ENCODE peak calls at places on chromosomes 6 and 20, in four cellular contexts. U is adrenal gland, G is HepG2, B is ovary. F is an unnamed sample.

GRCh38 chr6:19150307-19150706 is 686.9 kb upstream of the ID4 start:
- DNase-seq in U (no peak), G (no peak), B (no peak), F (no peak)

GRCh38 chr20:23019403-23019802 is 15.7 kb upstream of the SSTR4 start:
- DNase-seq in U (no peak), G (no peak), B (no peak), F (no peak)

GRCh38 chr6:112017169-112017568 is 36.7 kb upstream of the CCN6 start:
- DNase-seq in U (no peak), G (no peak), B (no peak), F (no peak)

GRCh38 chr6:5898102-5898501 is 108.6 kb downstream of the NRN1 start:
- DNase-seq in U (no peak), G (no peak), B (no peak), F (no peak)

GRCh38 chr6:26401987-26402658 is at the start of gene BTN3A1:
- DNase-seq in U (peak), G (peak), B (peak), F (peak)

GRCh38 chr6:159359581-159360264 is 190.5 kb downstream of the FNDC1 start:
- DNase-seq in U (no peak), G (no peak), B (no peak), F (no peak)

GRCh38 chr6:88870728-88871330 is 92.6 kb downstream of the RNGTT start:
- DNase-seq in U (peak), G (peak), B (peak), F (no peak)

GRCh38 chr6:7108196-7108963 is 619 bp downstream of the RREB1 start:
- DNase-seq in U (peak), G (peak), B (peak), F (peak)

GRCh38 chr6:71164890-71165289 is 123.7 kb upstream of the OGFRL1 start:
- DNase-seq in U (no peak), G (no peak), B (no peak), F (no peak)

GRCh38 chr20:33684533-33685327 is 1.5 kb downstream of the E2F1 start:
- DNase-seq in U (no peak), G (no peak), B (peak), F (no peak)

GRCh38 chr6:35034411-35035171 is 106.5 kb downstream of the TCP11 start:
- DNase-seq in U (peak), G (no peak), B (no peak), F (no peak)

GRCh38 chr6:165439928-165440554 is 130.6 kb upstream of the C6orf118 start:
- DNase-seq in U (no peak), G (peak), B (no peak), F (no peak)

GRCh38 chr20:31684153-31685003 is 38.3 kb downstream of the BCL2L1 start:
- DNase-seq in U (no peak), G (no peak), B (no peak), F (peak)

GRCh38 chr6:10564975-10565374 is 43.8 kb downstream of the GCNT2 start:
- DNase-seq in U (no peak), G (no peak), B (no peak), F (no peak)

GRCh38 chr20:5168582-5169396 is 42.0 kb downstream of the CDS2 start:
- DNase-seq in U (peak), G (no peak), B (peak), F (no peak)

GRCh38 chr20:19519461-19519860 is 238.6 kb upstream of the RIN2 start:
- DNase-seq in U (no peak), G (no peak), B (no peak), F (no peak)

GRCh38 chr6:161067749-161068148 is 76.2 kb downstream of the MAP3K4 start:
- DNase-seq in U (no peak), G (no peak), B (no peak), F (no peak)

GRCh38 chr20:64183313-64183712 is 19.1 kb downstream of the MYT1 start:
- DNase-seq in U (no peak), G (no peak), B (no peak), F (no peak)

GRCh38 chr6:39075010-39075738 is 26.6 kb downstream of the GLP1R start:
- DNase-seq in U (peak), G (no peak), B (no peak), F (no peak)

GRCh38 chr6:109059591-109060021 is 35.0 kb downstream of the SESN1 start:
- DNase-seq in U (no peak), G (no peak), B (no peak), F (no peak)

GRCh38 chr6:163565140-163565539 is 150.6 kb downstream of the QKI start:
- DNase-seq in U (no peak), G (no peak), B (no peak), F (no peak)

GRCh38 chr20:50187403-50188051 is 3.1 kb upstream of the CEBPB start:
- DNase-seq in U (peak), G (peak), B (peak), F (no peak)

GRCh38 chr20:54477556-54477955 is 2.2 kb downstream of the DOK5 start:
- DNase-seq in U (no peak), G (no peak), B (no peak), F (no peak)

GRCh38 chr6:47180633-47181032 is 129.1 kb downstream of the TNFRSF21 start:
- DNase-seq in U (no peak), G (peak), B (no peak), F (no peak)

GRCh38 chr20:20000223-20000968 is 16.8 kb upstream of the NAA20 start:
- DNase-seq in U (no peak), G (no peak), B (no peak), F (no peak)

GRCh38 chr6:115310156-115310555 is 750.5 kb downstream of the FRK start:
- DNase-seq in U (no peak), G (no peak), B (no peak), F (no peak)

GRCh38 chr20:38658879-38659612 is 57.4 kb downstream of the ARHGAP40 start:
- DNase-seq in U (no peak), G (peak), B (no peak), F (peak)

GRCh38 chr6:125927761-125928160 is 28.8 kb upstream of the HINT3 start:
- DNase-seq in U (no peak), G (no peak), B (no peak), F (no peak)

GRCh38 chr6:125926711-125927110 is 29.9 kb upstream of the HINT3 start:
- DNase-seq in U (no peak), G (no peak), B (no peak), F (no peak)

GRCh38 chr6:125932451-125932795 is 24.1 kb upstream of the HINT3 start:
- DNase-seq in U (no peak), G (no peak), B (no peak), F (no peak)

GRCh38 chr6:125930810-125931418 is 25.7 kb upstream of the HINT3 start:
- DNase-seq in U (no peak), G (no peak), B (no peak), F (no peak)

DNA sequence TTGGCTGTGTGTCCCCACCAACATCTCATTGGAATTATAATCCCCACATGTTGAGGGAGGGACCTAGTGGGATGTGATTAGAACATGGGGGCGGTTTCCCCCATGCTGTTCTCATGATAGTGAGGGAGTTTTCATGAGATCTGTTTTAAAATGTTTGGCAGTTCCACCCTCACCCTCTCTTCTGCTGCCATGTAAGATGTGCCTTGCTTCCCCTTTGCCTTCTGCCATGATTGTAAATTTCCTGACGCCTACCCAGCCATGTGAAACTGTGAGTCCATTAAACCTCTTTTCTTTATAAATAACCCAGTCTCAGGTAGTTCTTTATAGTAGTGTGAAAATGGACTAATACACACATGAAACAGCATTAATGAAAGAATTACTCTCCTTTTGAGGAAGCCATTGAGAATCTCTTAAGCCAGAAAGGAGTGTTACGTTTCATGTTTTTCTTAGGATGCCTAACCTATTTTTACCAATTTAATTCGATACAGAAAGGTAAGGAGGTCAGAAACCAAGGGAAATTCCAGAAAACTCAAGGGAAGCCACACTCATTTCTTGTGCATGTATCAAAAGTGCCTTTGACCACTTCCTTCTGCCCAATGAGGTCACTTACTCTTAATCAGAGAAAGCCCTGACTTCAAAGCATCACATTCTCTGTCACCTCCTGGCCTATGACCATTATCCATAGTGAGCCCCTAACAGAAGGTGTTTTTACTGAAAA is 24.7 kb upstream of the HINT3 start:
- DNase-seq in U (no peak), G (no peak), B (no peak), F (no peak)
- TF ChIP-seq POLR2A in U (no peak), G (no peak), B (no peak), F (no peak)

GRCh38 chr20:62925420-62926228 is 681 bp downstream of the DIDO1 start:
- DNase-seq in U (peak), G (no peak), B (no peak), F (peak)
- TF ChIP-seq POLR2A in U (no peak), G (no peak), B (no peak), F (no peak)

DNA sequence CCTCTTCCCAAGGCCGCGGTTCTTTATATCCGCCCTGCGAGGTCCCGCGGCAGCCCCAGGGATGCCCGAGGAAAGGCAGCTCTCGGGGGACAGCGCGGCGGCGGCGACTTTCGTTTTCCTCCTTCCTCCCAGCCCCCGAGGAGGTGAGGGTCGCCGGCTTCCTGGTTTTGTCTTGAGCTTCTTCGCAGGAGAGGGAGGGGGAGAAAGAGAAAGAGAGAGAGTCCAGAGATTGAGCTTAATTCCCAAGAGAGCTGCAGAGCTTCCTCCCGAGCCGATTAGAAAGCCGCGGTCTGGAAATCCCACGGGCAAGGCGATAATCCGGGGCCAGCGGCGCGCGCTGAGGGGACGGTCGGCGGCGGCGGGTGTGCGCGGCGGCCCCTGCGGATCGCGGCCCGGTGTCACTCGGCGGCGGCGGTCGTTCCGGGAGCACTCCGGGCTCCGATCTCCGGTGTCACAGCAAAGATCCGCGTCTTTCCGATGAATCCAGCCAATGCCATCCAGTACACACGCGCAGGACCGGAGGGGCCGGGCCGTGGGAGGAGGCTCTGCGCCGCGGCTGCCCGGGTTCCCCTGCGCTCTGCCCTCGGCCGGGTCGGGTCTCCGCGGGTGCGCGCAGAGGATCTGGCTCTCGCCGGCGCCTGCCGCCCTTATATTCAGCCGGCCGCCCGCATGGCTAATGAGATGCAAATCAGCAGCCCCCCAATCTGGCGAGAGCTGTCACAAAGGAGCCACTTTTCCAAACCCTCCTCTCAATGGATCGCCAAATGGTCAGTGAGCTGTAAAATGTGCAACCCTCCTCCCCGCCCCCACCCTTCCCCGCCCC is at the start of gene DLL1:
- DNase-seq in U (peak), G (no peak), B (no peak), F (no peak)
- TF ChIP-seq POLR2A in U (no peak), G (no peak), B (no peak), F (peak)

DNA sequence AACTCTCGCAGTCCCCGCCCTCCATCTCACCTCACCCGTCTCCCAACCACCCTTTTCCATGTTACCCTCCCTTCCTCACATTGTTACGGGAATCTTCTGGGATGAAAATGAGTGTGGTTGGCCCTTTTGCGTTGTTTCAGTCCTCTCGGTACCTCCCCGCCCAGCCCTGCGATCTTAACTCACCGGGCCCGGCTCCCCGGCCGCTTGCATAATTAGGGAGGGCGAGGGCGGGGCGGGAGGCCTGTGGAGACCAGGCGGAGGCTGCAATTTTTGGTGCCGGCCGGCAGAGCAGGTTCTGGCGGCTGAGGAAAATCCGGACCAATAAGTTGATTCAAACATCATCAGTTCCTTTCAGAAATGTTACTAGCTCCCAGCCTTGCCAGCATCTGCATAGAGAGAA is 25.2 kb downstream of the TFAP2B start:
- DNase-seq in U (no peak), G (no peak), B (no peak), F (no peak)
- TF ChIP-seq POLR2A in U (no peak), G (no peak), B (no peak), F (no peak)

F was measured in Peyer's patch.